ENCODE peak calls at places on chromosomes 4 and X, in seven cellular contexts. N is A549, F is uterus, B is iPS DF 6.9, X is cardiac muscle cell, W is PC-3, J is stomach. E is an unnamed sample. For H3K9me3, the result is how much of the 10 kb centered on the place peaks cover.

GRCh38 chr4:168893205-168893604 is 116.8 kb downstream of the CBR4 start:
- DNase-seq in N (no peak), F (no peak), B (no peak), X (no peak), W (no peak), J (no peak), E (no peak)

GRCh38 chr4:85953651-85954018 is 406.2 kb downstream of the MAPK10 start:
- DNase-seq in N (peak), F (no peak), B (no peak), X (peak), W (peak), J (no peak), E (peak)

GRCh38 chr4:74365761-74366160 is 816 bp downstream of the EREG start:
- DNase-seq in N (no peak), F (no peak), B (no peak), X (peak), W (no peak), J (peak), E (peak)

GRCh38 chrX:120692319-120692718 is 62.5 kb upstream of the C1GALT1C1 start:
- DNase-seq in N (no peak), F (no peak), B (no peak), X (no peak), W (no peak), J (no peak), E (no peak)

GRCh38 chrX:73577368-73577767 is 14.4 kb downstream of the CHIC1 start:
- DNase-seq in N (no peak), F (no peak), B (no peak), X (peak), W (peak), J (no peak), E (no peak)

GRCh38 chrX:8323356-8323755 is 141.3 kb upstream of the VCX3B start:
- DNase-seq in N (no peak), F (no peak), B (no peak), X (no peak), W (peak), J (no peak), E (no peak)

GRCh38 chr4:182126096-182126495 is 117.1 kb upstream of the TENM3 start:
- DNase-seq in N (no peak), F (no peak), B (no peak), X (no peak), W (peak), J (no peak), E (no peak)

GRCh38 chrX:37423864-37424569 is 74.9 kb downstream of the PRRG1 start:
- DNase-seq in N (no peak), F (no peak), B (no peak), X (peak), W (peak), J (no peak), E (no peak)

GRCh38 chr4:76195326-76195725 is 18.3 kb downstream of the SCARB2 start:
- DNase-seq in N (no peak), F (no peak), B (no peak), X (peak), W (no peak), J (no peak), E (no peak)

DNA sequence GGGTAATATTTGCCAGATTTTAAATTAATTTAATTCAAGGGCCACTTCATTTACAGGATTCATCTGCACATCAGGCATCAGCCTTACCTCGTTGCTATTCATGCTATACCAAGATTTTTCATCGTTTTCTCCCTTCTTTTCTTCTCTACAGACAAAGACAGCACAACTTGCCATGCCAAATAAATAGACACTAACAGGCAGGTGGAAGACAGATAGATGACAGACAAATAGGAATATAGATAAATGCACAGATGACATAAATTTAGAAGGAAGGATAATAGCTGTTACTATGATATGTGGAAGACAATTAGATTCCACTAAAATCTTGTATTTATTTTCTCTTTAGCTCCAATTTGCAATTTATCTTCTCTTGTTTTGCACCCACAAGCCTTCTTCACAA is 164.5 kb upstream of the ARX start:
- DNase-seq in N (no peak), F (no peak), B (no peak), X (no peak), W (no peak), J (no peak), E (no peak)
- H3K27ac ChIP-seq in N (no peak), F (no peak), B (no peak), X (no peak), W (no peak), J (no peak), E (no peak)

GRCh38 chrX:54933150-54933826 is 12.7 kb downstream of the TRO start:
- DNase-seq in N (no peak), F (no peak), B (no peak), X (no peak), W (no peak), J (no peak), E (no peak)

GRCh38 chrX:54934058-54934457 is 13.4 kb downstream of the TRO start:
- DNase-seq in N (no peak), F (no peak), B (no peak), X (no peak), W (no peak), J (no peak), E (no peak)

GRCh38 chrX:54928876-54929275 is 8.3 kb downstream of the TRO start:
- DNase-seq in N (no peak), F (no peak), B (no peak), X (no peak), W (no peak), J (no peak), E (no peak)

GRCh38 chrX:54930291-54931049 is 9.8 kb downstream of the TRO start:
- DNase-seq in N (no peak), F (no peak), B (no peak), X (no peak), W (no peak), J (no peak), E (no peak)

GRCh38 chrX:54931107-54931506 is 10.5 kb downstream of the TRO start:
- DNase-seq in N (no peak), F (no peak), B (no peak), X (no peak), W (no peak), J (no peak), E (no peak)
- H3K9me3 ChIP-seq in N (under half), F (under half), B (under half), X (under half), W (under half), J (under half), E (under half)

DNA sequence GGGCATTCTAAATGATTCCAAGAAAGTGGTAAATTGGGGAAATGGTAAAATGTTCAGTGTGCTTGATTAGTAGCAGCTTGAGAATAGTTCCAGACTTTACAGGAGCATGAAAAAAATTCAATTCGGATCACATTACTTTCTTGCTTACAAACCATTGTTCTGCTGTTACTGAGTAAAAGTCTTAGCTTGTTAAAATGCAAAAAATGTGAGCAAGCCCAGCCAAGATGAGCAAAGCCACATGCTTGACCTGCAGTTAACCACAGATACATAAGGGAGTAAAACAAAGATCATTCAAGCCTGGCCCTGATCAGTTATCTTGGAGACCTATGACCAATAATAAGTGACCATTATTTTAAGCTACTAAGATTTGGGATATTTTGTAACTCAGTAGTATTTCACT is 562.9 kb upstream of the MAGEB2 start:
- DNase-seq in N (no peak), F (no peak), B (no peak), X (peak), W (peak), J (no peak), E (no peak)
- H3K27ac ChIP-seq in N (no peak), F (no peak), B (no peak), X (no peak), W (peak), J (no peak), E (no peak)

GRCh38 chr4:95980877-95981360 is 141.0 kb downstream of the PDHA2 start:
- DNase-seq in N (no peak), F (no peak), B (no peak), X (no peak), W (no peak), J (no peak), E (peak)
- H3K9me3 ChIP-seq in N (under half), F (under half), B (under half), X (under half), W (under half), J (under half), E (under half)

DNA sequence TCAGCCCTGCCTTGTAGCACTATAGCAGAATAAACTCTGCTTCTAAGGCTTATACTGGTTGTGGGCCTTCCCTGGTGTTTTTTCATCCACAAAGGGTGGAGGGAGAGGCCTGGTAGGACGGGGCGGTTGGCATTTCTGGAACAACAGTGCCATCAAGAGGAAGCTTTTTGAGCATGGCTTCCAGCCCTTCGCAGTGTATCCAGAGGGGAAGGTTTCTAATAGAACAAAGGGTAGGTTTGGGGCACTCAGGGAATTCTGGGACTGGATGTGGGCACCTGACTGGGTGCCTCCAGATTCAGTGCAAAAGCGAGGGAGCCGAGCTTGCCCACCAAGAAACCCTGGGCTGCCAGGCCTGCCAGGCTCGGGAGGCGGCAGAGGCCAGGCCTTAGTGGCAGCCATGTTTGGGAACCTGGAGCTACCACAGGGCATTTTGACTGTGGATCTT is 229.6 kb upstream of the AGTR2 start:
- DNase-seq in N (no peak), F (peak), B (no peak), X (peak), W (peak), J (peak), E (no peak)
- H3K27ac ChIP-seq in N (no peak), F (no peak), B (no peak), X (no peak), W (no peak), J (no peak), E (no peak)

DNA sequence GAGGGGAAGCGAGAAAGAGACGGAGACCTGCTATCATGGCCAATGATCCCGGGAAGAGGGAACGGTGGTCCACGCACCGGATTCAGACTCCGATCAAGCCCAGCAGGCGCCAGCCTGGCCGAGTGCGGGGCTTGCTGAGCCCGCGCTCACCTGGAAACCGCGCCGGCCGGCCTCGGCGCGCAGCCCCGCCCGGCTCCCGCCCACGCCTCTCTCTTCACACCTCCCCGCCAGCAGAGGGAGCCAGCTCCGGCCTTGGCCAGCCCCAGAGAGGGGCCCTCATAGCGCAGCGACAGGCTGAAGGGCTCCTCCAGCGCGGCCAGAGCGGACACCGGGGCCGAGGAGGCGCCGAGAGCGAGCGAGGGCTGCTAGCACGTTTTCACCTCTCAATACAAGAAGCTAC is 36.8 kb upstream of the SPANXN2 start:
- DNase-seq in N (no peak), F (no peak), B (no peak), X (no peak), W (no peak), J (no peak), E (no peak)
- H3K9me3 ChIP-seq in N (under half), F (under half), B (under half), X (under half), W (under half), J (under half), E (under half)

DNA sequence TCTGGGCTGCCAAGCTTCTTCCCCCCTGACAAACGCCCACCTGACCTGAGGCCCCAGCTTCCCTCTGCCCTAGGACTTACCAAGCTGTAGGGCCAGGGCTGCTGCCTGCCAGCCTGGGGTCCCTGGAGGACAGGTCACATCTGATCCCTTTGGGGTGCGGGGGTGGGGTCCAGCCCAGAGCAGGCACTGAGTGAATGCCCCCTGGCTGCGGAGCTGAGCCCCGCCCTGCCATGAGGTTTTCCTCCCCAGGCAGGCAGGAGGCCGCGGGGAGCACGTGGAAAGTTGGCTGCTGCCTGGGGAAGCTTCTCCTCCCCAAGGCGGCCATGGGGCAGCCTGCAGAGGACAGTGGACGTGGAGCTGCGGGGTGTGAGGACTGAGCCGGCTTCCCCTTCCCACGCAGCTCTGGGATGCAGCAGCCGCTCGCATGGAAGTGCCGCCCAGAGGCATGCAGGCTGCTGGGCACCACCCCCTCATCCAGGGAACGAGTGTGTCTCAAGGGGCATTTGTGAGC is 37.0 kb downstream of the HTRA3 start:
- DNase-seq in N (no peak), F (peak), B (no peak), X (peak), W (no peak), J (no peak), E (peak)
- H3K27ac ChIP-seq in N (no peak), F (peak), B (no peak), X (no peak), W (no peak), J (no peak), E (no peak)

GRCh38 chrX:69543572-69543971 is 39.4 kb downstream of the NALF2 start:
- DNase-seq in N (no peak), F (no peak), B (no peak), X (no peak), W (no peak), J (no peak), E (peak)
- H3K9me3 ChIP-seq in N (under half), F (under half), B (under half), X (under half), W (under half), J (under half), E (under half)